ENCODE peak calls at places on chromosomes 7 and 10, in six cellular contexts. M is MCF 10A, Y is kidney epithelial cell, N is GM10248, T is OCI-LY7, X is cardiac fibroblast. Z is an unnamed sample.

GRCh38 chr10:48333856-48334255 is 27.4 kb downstream of the MAPK8 start:
- DNase-seq in M (peak), Y (no peak), N (no peak), T (no peak), X (peak), Z (no peak)

GRCh38 chr7:95324396-95324795 is at the start of gene PON1:
- DNase-seq in M (no peak), Y (no peak), N (no peak), T (no peak), X (no peak), Z (no peak)

GRCh38 chr10:31759124-31759798 is 169.4 kb downstream of the ARHGAP12 start:
- DNase-seq in M (peak), Y (no peak), N (peak), T (no peak), X (peak), Z (peak)

GRCh38 chr7:122544463-122544862 is 154.5 kb downstream of the RNF133 start:
- DNase-seq in M (no peak), Y (no peak), N (peak), T (peak), X (no peak), Z (no peak)

GRCh38 chr10:85175635-85176034 is 847.2 kb downstream of the CCSER2 start:
- DNase-seq in M (no peak), Y (no peak), N (no peak), T (no peak), X (no peak), Z (no peak)

GRCh38 chr10:70093335-70093944 is 39.2 kb downstream of the AIFM2 start:
- DNase-seq in M (no peak), Y (no peak), N (no peak), T (no peak), X (no peak), Z (no peak)

GRCh38 chr10:21171197-21171935 is 274.3 kb upstream of the NEBL start:
- DNase-seq in M (no peak), Y (no peak), N (no peak), T (peak), X (peak), Z (no peak)

GRCh38 chr10:93471110-93471651 is 11.0 kb downstream of the MYOF start:
- DNase-seq in M (peak), Y (peak), N (no peak), T (no peak), X (peak), Z (no peak)

GRCh38 chr10:72935358-72935757 is 19.2 kb downstream of the PLA2G12B start:
- DNase-seq in M (peak), Y (peak), N (no peak), T (no peak), X (peak), Z (no peak)

GRCh38 chr7:134535272-134535918 is 8.0 kb downstream of the AKR1B10 start:
- DNase-seq in M (no peak), Y (no peak), N (no peak), T (no peak), X (no peak), Z (no peak)

GRCh38 chr7:73509463-73509862 is 12.6 kb downstream of the BAZ1B start:
- DNase-seq in M (no peak), Y (peak), N (no peak), T (no peak), X (no peak), Z (no peak)

GRCh38 chr7:63925626-63926460 is 72.8 kb upstream of the ZNF722 start:
- DNase-seq in M (no peak), Y (no peak), N (no peak), T (no peak), X (peak), Z (peak)

GRCh38 chr7:137020351-137020750 is 151.9 kb downstream of the CHRM2 start:
- DNase-seq in M (no peak), Y (no peak), N (no peak), T (no peak), X (no peak), Z (no peak)

GRCh38 chr10:49679480-49679893 is at the start of gene C10orf53:
- DNase-seq in M (no peak), Y (no peak), N (peak), T (no peak), X (peak), Z (no peak)

DNA sequence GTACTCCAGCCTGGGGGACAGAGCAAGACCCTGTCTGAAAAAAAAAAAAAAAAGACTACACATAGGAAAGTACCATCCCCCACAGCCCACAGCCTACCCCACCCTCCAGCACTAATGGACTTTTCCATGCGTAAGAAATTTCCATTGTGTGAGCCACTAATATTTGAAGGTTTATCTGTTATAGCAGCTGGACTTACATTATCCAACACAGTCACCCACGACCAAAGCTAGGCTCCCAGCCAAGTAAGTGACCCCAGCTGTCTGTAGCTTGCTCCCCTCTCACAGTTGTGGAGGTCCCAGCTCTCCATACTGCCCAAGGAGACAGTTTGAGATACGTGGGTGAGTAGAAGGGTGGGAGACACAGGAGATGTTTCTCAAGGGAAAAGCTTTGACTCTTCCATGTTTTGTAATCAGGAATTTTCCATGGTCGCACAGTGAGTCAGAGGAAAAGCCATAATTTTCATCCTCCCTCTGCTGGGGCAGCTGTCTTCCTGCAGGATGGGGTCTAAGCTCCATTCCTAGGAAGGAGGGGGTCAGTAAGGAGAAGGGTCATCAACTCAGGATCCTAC is 57.4 kb downstream of the CAV1 start:
- DNase-seq in M (peak), Y (no peak), N (no peak), T (no peak), X (peak), Z (no peak)
- TF ChIP-seq CTCF in M (no peak), Y (peak), N (no peak), T (no peak), X (peak), Z (no peak)

GRCh38 chr7:79810945-79811344 is 323.7 kb upstream of the GNAI1 start:
- DNase-seq in M (no peak), Y (no peak), N (no peak), T (no peak), X (peak), Z (no peak)

DNA sequence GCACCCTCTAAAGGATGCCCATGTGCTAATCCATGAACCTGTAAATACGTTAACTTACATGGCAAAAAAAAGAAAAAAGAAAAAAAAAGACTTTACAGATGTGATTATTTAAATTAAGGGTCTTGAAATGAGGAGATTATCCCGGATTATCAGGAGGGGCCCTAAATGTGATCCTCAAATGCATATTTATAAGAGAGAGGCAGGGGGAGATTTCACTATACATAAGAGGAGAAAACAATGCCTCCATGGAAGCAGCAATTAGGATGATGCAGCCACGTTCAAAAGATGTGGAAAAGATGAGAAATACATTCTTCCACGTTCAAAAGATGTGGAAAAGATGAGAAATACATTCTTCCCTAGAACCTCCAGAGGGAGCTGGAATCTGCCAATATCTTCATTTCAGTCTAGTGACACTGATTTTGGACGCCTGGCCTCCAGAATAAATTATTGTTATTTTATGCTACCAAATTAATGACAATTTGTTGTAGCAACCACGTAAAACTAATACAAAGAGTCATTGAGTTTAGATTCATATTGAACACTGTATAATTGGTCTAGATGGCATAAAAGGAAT is 328.4 kb upstream of the GNAI1 start:
- DNase-seq in M (peak), Y (no peak), N (no peak), T (no peak), X (peak), Z (no peak)
- TF ChIP-seq CTCF in M (peak), Y (no peak), N (no peak), T (no peak), X (peak), Z (no peak)

GRCh38 chr10:122510736-122511135 is 49.4 kb downstream of the HTRA1 start:
- DNase-seq in M (no peak), Y (no peak), N (no peak), T (no peak), X (no peak), Z (no peak)
- TF ChIP-seq CTCF in M (no peak), Y (no peak), N (no peak), T (no peak), X (no peak), Z (no peak)

DNA sequence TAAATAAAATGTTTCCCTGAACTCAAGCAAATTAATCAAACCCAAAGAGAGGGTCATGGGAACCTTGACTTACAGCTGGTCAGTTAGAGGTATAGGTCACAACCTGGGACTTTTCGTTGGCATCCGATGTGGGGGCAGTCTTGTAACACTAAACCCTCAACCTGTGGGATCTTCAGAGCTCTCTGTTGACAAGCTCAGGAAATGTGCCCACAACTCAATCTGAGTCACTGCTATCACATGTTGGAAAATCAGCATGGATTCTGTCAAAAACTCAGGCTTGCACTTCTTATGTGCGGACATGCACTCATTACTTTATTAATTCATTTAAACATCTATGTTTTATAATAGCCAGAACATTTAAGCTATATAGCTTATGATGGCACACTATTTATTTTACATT is 424.6 kb upstream of the SORCS1 start:
- DNase-seq in M (no peak), Y (no peak), N (no peak), T (no peak), X (no peak), Z (no peak)
- TF ChIP-seq CTCF in M (no peak), Y (no peak), N (no peak), T (no peak), X (no peak), Z (no peak)

DNA sequence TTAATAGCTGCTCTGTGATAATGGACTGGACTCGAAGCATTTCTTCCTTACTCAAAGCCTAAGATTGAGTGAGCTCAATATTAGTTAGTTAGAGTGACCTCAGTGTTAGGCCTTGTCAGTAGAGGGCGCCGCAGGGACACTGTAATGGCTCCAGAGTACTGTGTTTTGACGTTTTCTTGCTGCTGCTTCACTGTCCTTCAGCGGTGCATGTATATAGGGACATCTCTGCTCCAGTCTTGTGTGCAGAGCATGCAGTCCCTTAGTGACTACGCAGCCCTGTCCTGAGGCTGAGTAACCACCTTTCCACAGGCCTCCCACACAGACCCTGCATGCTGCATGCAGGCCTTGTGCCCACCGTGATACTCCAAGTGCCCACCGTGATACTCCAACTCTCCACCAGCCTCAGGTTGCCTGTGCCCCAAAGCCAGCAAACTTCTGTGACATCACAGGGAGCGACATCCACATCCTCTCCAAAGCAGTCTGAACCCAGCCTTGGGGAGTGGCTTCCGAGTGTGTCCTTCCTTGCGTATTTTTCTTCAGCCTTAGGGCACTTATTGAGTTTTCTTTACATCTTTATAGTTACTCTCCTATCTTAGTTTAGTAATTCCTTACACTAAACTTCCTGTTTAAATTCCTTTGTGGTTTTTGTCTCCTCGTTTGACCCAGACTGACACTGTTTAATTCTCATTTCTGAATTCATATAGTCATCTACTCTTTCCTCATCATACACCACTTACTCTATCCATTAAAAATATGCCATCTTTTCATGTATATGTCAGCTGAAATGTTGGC is 118.2 kb downstream of the JAZF1 start:
- DNase-seq in M (peak), Y (no peak), N (peak), T (peak), X (peak), Z (peak)
- TF ChIP-seq CTCF in M (peak), Y (peak), N (peak), T (peak), X (peak), Z (peak)

DNA sequence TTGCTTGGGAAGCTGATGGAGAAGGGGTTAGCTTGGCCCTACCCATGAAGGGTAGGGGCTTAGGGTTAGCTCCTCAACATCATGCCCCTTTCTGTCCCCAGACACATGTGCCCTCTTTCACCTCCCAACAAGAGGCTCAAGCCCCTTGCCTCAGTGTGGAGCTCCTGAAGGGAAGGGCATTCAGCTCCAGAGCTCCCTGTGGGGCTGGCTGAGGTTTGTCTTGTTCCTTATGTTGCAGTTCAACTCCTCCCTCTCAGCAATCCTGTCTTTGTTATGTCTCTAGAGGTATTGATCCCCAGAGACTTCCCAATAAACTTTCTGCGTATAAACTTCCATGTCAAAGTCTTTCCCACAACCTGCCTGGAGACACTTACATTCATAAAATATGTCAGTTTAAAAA is 252.2 kb upstream of the SP4 start:
- DNase-seq in M (no peak), Y (no peak), N (no peak), T (no peak), X (no peak), Z (no peak)
- TF ChIP-seq CTCF in M (no peak), Y (no peak), N (no peak), T (no peak), X (no peak), Z (no peak)

DNA sequence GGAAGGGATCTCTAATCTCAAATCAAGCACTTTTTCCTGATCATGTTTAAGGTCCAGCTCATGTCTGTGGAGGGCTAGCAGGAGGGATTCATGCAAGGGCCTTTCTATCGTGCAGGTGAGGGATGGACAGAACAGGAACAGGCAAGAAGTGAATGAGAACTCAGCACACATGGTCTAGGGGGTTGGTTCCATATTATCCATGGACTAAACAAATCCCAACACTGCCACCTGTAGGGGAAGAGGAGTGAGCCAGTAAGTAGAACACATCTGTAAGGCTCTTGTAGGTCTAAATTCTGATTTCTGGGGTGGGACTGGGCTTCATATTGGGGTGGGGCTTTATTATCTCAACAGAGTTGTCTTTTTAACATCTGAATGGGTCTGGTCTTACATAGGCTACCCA is 138.0 kb upstream of the TARP start:
- DNase-seq in M (peak), Y (no peak), N (no peak), T (peak), X (peak), Z (no peak)
- TF ChIP-seq CTCF in M (peak), Y (peak), N (no peak), T (peak), X (peak), Z (peak)

Z was measured in CD14-positive monocyte.